ENCODE peak calls at places on chromosomes 13 and 19, in seven cellular contexts. One of them, this sample, is unnamed.

GRCh38 chr13:113169277-113170272 is 11.1 kb downstream of the PROZ start:
- DNase-seq in progenitor cell of endocrine pancreas: no peak
- DNase-seq in PC-3: no peak
- DNase-seq in AG09319: no peak
- DNase-seq in cardiac fibroblast: no peak
- DNase-seq in CD4-positive, alpha-beta T cell: no peak
- DNase-seq in activated B cell treated with CpG ODN at 0.5 μM for 24 hours: no peak
- DNase-seq in this sample: no peak

GRCh38 chr13:46903748-46904147 is 6.9 kb upstream of the HTR2A start:
- DNase-seq in CD4-positive, alpha-beta T cell: no peak
- DNase-seq in AG09319: no peak
- DNase-seq in PC-3: peak; percentile 37
- DNase-seq in activated B cell treated with CpG ODN at 0.5 μM for 24 hours: no peak
- DNase-seq in progenitor cell of endocrine pancreas: no peak
- DNase-seq in cardiac fibroblast: peak; percentile 51
- DNase-seq in this sample: no peak

GRCh38 chr19:55206664-55207500 is 2.4 kb downstream of the PTPRH start:
- DNase-seq in CD4-positive, alpha-beta T cell: no peak
- DNase-seq in cardiac fibroblast: peak; percentile 95
- DNase-seq in progenitor cell of endocrine pancreas: peak; percentile 31
- DNase-seq in activated B cell treated with CpG ODN at 0.5 μM for 24 hours: no peak
- DNase-seq in AG09319: peak; percentile 62
- DNase-seq in PC-3: peak; percentile 96
- DNase-seq in this sample: peak; percentile 67

GRCh38 chr19:29881386-29881785 is 60.7 kb upstream of the URI1 start:
- DNase-seq in AG09319: no peak
- DNase-seq in progenitor cell of endocrine pancreas: no peak
- DNase-seq in activated B cell treated with CpG ODN at 0.5 μM for 24 hours: no peak
- DNase-seq in cardiac fibroblast: no peak
- DNase-seq in CD4-positive, alpha-beta T cell: no peak
- DNase-seq in PC-3: peak; percentile 34
- DNase-seq in this sample: no peak

GRCh38 chr19:50719566-50719965 is at the start of gene SHANK1:
- DNase-seq in AG09319: no peak
- DNase-seq in progenitor cell of endocrine pancreas: no peak
- DNase-seq in activated B cell treated with CpG ODN at 0.5 μM for 24 hours: no peak
- DNase-seq in cardiac fibroblast: peak; percentile 46
- DNase-seq in CD4-positive, alpha-beta T cell: no peak
- DNase-seq in PC-3: no peak
- DNase-seq in this sample: peak; percentile 77

GRCh38 chr19:43799502-43800142 is 2.6 kb downstream of the LYPD5 start:
- DNase-seq in CD4-positive, alpha-beta T cell: no peak
- DNase-seq in AG09319: no peak
- DNase-seq in progenitor cell of endocrine pancreas: no peak
- DNase-seq in activated B cell treated with CpG ODN at 0.5 μM for 24 hours: no peak
- DNase-seq in PC-3: peak; percentile 32
- DNase-seq in cardiac fibroblast: no peak
- DNase-seq in this sample: no peak

GRCh38 chr19:1417681-1418493 is 10.5 kb downstream of the DAZAP1 start:
- DNase-seq in progenitor cell of endocrine pancreas: no peak
- DNase-seq in CD4-positive, alpha-beta T cell: no peak
- DNase-seq in AG09319: no peak
- DNase-seq in activated B cell treated with CpG ODN at 0.5 μM for 24 hours: no peak
- DNase-seq in cardiac fibroblast: no peak
- DNase-seq in PC-3: no peak
- DNase-seq in this sample: peak; percentile 57

GRCh38 chr19:10861118-10861651 is 10.2 kb upstream of the CARM1 start:
- DNase-seq in PC-3: peak; percentile 52
- DNase-seq in CD4-positive, alpha-beta T cell: no peak
- DNase-seq in progenitor cell of endocrine pancreas: no peak
- DNase-seq in AG09319: no peak
- DNase-seq in activated B cell treated with CpG ODN at 0.5 μM for 24 hours: no peak
- DNase-seq in cardiac fibroblast: peak; percentile 37
- DNase-seq in this sample: peak; percentile 56

GRCh38 chr19:29211562-29212416 is 1.2 kb downstream of the UQCRFS1 start:
- DNase-seq in progenitor cell of endocrine pancreas: no peak
- DNase-seq in AG09319: no peak
- DNase-seq in activated B cell treated with CpG ODN at 0.5 μM for 24 hours: no peak
- DNase-seq in cardiac fibroblast: peak; percentile 17
- DNase-seq in PC-3: peak; percentile 4
- DNase-seq in CD4-positive, alpha-beta T cell: no peak
- DNase-seq in this sample: no peak

GRCh38 chr13:80529734-80530133 is 188.8 kb upstream of the SPRY2 start:
- DNase-seq in activated B cell treated with CpG ODN at 0.5 μM for 24 hours: no peak
- DNase-seq in PC-3: peak; percentile 52
- DNase-seq in CD4-positive, alpha-beta T cell: no peak
- DNase-seq in progenitor cell of endocrine pancreas: no peak
- DNase-seq in AG09319: no peak
- DNase-seq in cardiac fibroblast: no peak
- DNase-seq in this sample: no peak

GRCh38 chr19:46404039-46404883 is 9.1 kb downstream of the CCDC8 start:
- DNase-seq in activated B cell treated with CpG ODN at 0.5 μM for 24 hours: no peak
- DNase-seq in CD4-positive, alpha-beta T cell: no peak
- DNase-seq in AG09319: no peak
- DNase-seq in PC-3: peak; percentile 37
- DNase-seq in progenitor cell of endocrine pancreas: peak; percentile 49
- DNase-seq in cardiac fibroblast: peak; percentile 61
- DNase-seq in this sample: peak; percentile 40

GRCh38 chr19:46487802-46488445 is 7.7 kb downstream of the PNMA8B start:
- DNase-seq in activated B cell treated with CpG ODN at 0.5 μM for 24 hours: peak; percentile 69
- DNase-seq in AG09319: no peak
- DNase-seq in cardiac fibroblast: peak; percentile 78
- DNase-seq in CD4-positive, alpha-beta T cell: peak; percentile 69
- DNase-seq in progenitor cell of endocrine pancreas: peak; percentile 85
- DNase-seq in PC-3: peak; percentile 69
- DNase-seq in this sample: peak; percentile 92

GRCh38 chr13:44697058-44697457 is 120.9 kb upstream of the TSC22D1 start:
- DNase-seq in progenitor cell of endocrine pancreas: no peak
- DNase-seq in activated B cell treated with CpG ODN at 0.5 μM for 24 hours: no peak
- DNase-seq in CD4-positive, alpha-beta T cell: no peak
- DNase-seq in AG09319: no peak
- DNase-seq in cardiac fibroblast: no peak
- DNase-seq in PC-3: no peak
- DNase-seq in this sample: no peak

GRCh38 chr19:17041994-17042393 is 15.4 kb upstream of the CPAMD8 start:
- DNase-seq in activated B cell treated with CpG ODN at 0.5 μM for 24 hours: no peak
- DNase-seq in cardiac fibroblast: peak; percentile 63
- DNase-seq in progenitor cell of endocrine pancreas: no peak
- DNase-seq in PC-3: no peak
- DNase-seq in CD4-positive, alpha-beta T cell: no peak
- DNase-seq in AG09319: peak; percentile 20
- DNase-seq in this sample: no peak

GRCh38 chr13:26377038-26377437 is 123.1 kb downstream of the CDK8 start:
- DNase-seq in CD4-positive, alpha-beta T cell: no peak
- DNase-seq in progenitor cell of endocrine pancreas: no peak
- DNase-seq in PC-3: peak; percentile 44
- DNase-seq in activated B cell treated with CpG ODN at 0.5 μM for 24 hours: no peak
- DNase-seq in AG09319: no peak
- DNase-seq in cardiac fibroblast: peak; percentile 8
- DNase-seq in this sample: no peak

GRCh38 chr19:41705393-41706174 is 2.8 kb upstream of the CEACAM5 start:
- DNase-seq in progenitor cell of endocrine pancreas: no peak
- DNase-seq in activated B cell treated with CpG ODN at 0.5 μM for 24 hours: peak; percentile 16
- DNase-seq in cardiac fibroblast: peak; percentile 8
- DNase-seq in CD4-positive, alpha-beta T cell: peak; percentile 10
- DNase-seq in AG09319: no peak
- DNase-seq in PC-3: peak; percentile 56
- DNase-seq in this sample: peak; percentile 29

GRCh38 chr19:31676271-31677004 is 327.2 kb upstream of the TSHZ3 start:
- DNase-seq in AG09319: no peak
- DNase-seq in CD4-positive, alpha-beta T cell: no peak
- DNase-seq in activated B cell treated with CpG ODN at 0.5 μM for 24 hours: no peak
- DNase-seq in cardiac fibroblast: peak; percentile 6
- DNase-seq in PC-3: no peak
- DNase-seq in progenitor cell of endocrine pancreas: no peak
- DNase-seq in this sample: no peak

GRCh38 chr13:95099541-95099940 is 201.7 kb downstream of the ABCC4 start:
- DNase-seq in progenitor cell of endocrine pancreas: no peak
- DNase-seq in cardiac fibroblast: peak; percentile 45
- DNase-seq in AG09319: no peak
- DNase-seq in PC-3: peak; percentile 93
- DNase-seq in activated B cell treated with CpG ODN at 0.5 μM for 24 hours: no peak
- DNase-seq in CD4-positive, alpha-beta T cell: no peak
- DNase-seq in this sample: no peak

DNA sequence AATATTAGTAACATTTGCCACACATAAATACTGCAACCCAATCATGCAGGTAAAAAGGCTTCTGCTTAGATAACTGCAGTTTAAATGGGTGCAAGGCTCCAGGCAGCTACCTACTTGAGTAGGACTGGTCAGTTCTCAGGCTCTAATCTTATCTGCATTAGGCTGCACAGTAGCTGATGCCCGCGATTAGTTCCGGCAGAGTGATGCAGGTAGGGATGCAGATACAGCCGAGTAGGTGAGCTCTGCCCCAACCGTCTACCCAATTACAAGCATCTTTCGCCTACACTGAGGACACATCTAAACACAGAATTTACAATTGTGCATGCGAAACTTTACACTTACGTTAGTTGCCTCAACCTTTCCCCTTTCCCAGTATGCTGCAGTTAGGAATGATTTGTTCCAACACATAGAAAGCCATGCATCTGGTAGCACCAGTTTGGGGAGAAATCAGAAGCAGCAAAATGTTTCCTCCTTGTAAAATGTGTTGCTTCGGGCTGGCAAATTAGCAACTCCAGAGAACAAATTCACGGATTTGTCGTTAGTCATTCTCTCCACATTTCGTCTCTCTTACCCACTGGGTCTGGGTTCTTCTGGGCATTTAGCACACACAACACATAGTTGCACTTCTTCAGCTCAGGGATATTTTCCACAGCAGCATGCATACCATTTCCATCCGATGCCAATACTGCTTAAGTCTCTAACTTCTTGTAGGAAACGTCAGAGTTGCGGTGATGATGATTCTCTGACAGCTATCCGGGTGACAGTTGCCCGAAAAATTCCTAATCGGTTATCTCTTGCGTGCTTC is 496 bp downstream of the PCDH9 start:
- DNase-seq in activated B cell treated with CpG ODN at 0.5 μM for 24 hours: no peak
- DNase-seq in progenitor cell of endocrine pancreas: no peak
- DNase-seq in cardiac fibroblast: no peak
- DNase-seq in PC-3: peak; percentile 6
- DNase-seq in CD4-positive, alpha-beta T cell: peak; percentile 0
- DNase-seq in AG09319: no peak
- DNase-seq in this sample: no peak
- TF ChIP-seq CTCF in activated B cell treated with CpG ODN at 0.5 μM for 24 hours: no peak
- TF ChIP-seq CTCF in progenitor cell of endocrine pancreas: no peak
- TF ChIP-seq CTCF in cardiac fibroblast: no peak
- TF ChIP-seq CTCF in PC-3: no peak
- TF ChIP-seq CTCF in CD4-positive, alpha-beta T cell: no peak
- TF ChIP-seq CTCF in AG09319: no peak
- TF ChIP-seq CTCF in this sample: no peak

GRCh38 chr19:33214621-33215020 is 11.0 kb downstream of the SLC7A10 start:
- DNase-seq in activated B cell treated with CpG ODN at 0.5 μM for 24 hours: no peak
- DNase-seq in cardiac fibroblast: peak; percentile 47
- DNase-seq in PC-3: peak; percentile 4
- DNase-seq in progenitor cell of endocrine pancreas: no peak
- DNase-seq in CD4-positive, alpha-beta T cell: no peak
- DNase-seq in AG09319: no peak
- DNase-seq in this sample: no peak
- TF ChIP-seq CTCF in activated B cell treated with CpG ODN at 0.5 μM for 24 hours: no peak
- TF ChIP-seq CTCF in cardiac fibroblast: peak; percentile 21
- TF ChIP-seq CTCF in PC-3: peak; percentile 34
- TF ChIP-seq CTCF in progenitor cell of endocrine pancreas: peak; percentile 48
- TF ChIP-seq CTCF in CD4-positive, alpha-beta T cell: no peak
- TF ChIP-seq CTCF in AG09319: peak; percentile 18
- TF ChIP-seq CTCF in this sample: no peak

GRCh38 chr19:6235031-6235951 is 44.5 kb downstream of the MLLT1 start:
- DNase-seq in PC-3: no peak
- DNase-seq in progenitor cell of endocrine pancreas: no peak
- DNase-seq in CD4-positive, alpha-beta T cell: no peak
- DNase-seq in AG09319: no peak
- DNase-seq in cardiac fibroblast: no peak
- DNase-seq in activated B cell treated with CpG ODN at 0.5 μM for 24 hours: no peak
- DNase-seq in this sample: no peak

GRCh38 chr19:6238256-6238642 is 41.5 kb downstream of the MLLT1 start:
- DNase-seq in PC-3: no peak
- DNase-seq in AG09319: no peak
- DNase-seq in activated B cell treated with CpG ODN at 0.5 μM for 24 hours: no peak
- DNase-seq in progenitor cell of endocrine pancreas: no peak
- DNase-seq in CD4-positive, alpha-beta T cell: no peak
- DNase-seq in cardiac fibroblast: peak; percentile 58
- DNase-seq in this sample: no peak

GRCh38 chr19:6238643-6239281 is 41.0 kb downstream of the MLLT1 start:
- DNase-seq in cardiac fibroblast: peak; percentile 81
- DNase-seq in activated B cell treated with CpG ODN at 0.5 μM for 24 hours: no peak
- DNase-seq in CD4-positive, alpha-beta T cell: no peak
- DNase-seq in AG09319: peak; percentile 56
- DNase-seq in PC-3: peak; percentile 46
- DNase-seq in progenitor cell of endocrine pancreas: no peak
- DNase-seq in this sample: no peak

GRCh38 chr19:6234527-6234926 is 45.2 kb downstream of the MLLT1 start:
- DNase-seq in cardiac fibroblast: no peak
- DNase-seq in CD4-positive, alpha-beta T cell: no peak
- DNase-seq in AG09319: no peak
- DNase-seq in PC-3: no peak
- DNase-seq in progenitor cell of endocrine pancreas: no peak
- DNase-seq in activated B cell treated with CpG ODN at 0.5 μM for 24 hours: no peak
- DNase-seq in this sample: no peak

GRCh38 chr19:6236310-6237291 is 43.2 kb downstream of the MLLT1 start:
- DNase-seq in activated B cell treated with CpG ODN at 0.5 μM for 24 hours: no peak
- DNase-seq in cardiac fibroblast: no peak
- DNase-seq in CD4-positive, alpha-beta T cell: no peak
- DNase-seq in AG09319: no peak
- DNase-seq in progenitor cell of endocrine pancreas: no peak
- DNase-seq in PC-3: peak; percentile 92
- DNase-seq in this sample: peak; percentile 91
- TF ChIP-seq CTCF in activated B cell treated with CpG ODN at 0.5 μM for 24 hours: no peak
- TF ChIP-seq CTCF in cardiac fibroblast: no peak
- TF ChIP-seq CTCF in CD4-positive, alpha-beta T cell: no peak
- TF ChIP-seq CTCF in AG09319: no peak
- TF ChIP-seq CTCF in progenitor cell of endocrine pancreas: no peak
- TF ChIP-seq CTCF in PC-3: peak; percentile 32
- TF ChIP-seq CTCF in this sample: no peak

GRCh38 chr19:33294058-33294798 is 8.1 kb downstream of the CEBPA start:
- DNase-seq in cardiac fibroblast: no peak
- DNase-seq in progenitor cell of endocrine pancreas: no peak
- DNase-seq in activated B cell treated with CpG ODN at 0.5 μM for 24 hours: no peak
- DNase-seq in PC-3: no peak
- DNase-seq in CD4-positive, alpha-beta T cell: no peak
- DNase-seq in AG09319: no peak
- DNase-seq in this sample: peak; percentile 10

GRCh38 chr19:33292595-33293254 is 9.6 kb downstream of the CEBPA start:
- DNase-seq in CD4-positive, alpha-beta T cell: no peak
- DNase-seq in PC-3: peak; percentile 21
- DNase-seq in progenitor cell of endocrine pancreas: no peak
- DNase-seq in AG09319: no peak
- DNase-seq in activated B cell treated with CpG ODN at 0.5 μM for 24 hours: no peak
- DNase-seq in cardiac fibroblast: no peak
- DNase-seq in this sample: peak; percentile 81

GRCh38 chr19:33291623-33292534 is 10.5 kb downstream of the CEBPA start:
- DNase-seq in AG09319: no peak
- DNase-seq in cardiac fibroblast: no peak
- DNase-seq in PC-3: no peak
- DNase-seq in progenitor cell of endocrine pancreas: no peak
- DNase-seq in CD4-positive, alpha-beta T cell: no peak
- DNase-seq in activated B cell treated with CpG ODN at 0.5 μM for 24 hours: no peak
- DNase-seq in this sample: peak; percentile 40

GRCh38 chr19:33290956-33291622 is 11.2 kb downstream of the CEBPA start:
- DNase-seq in PC-3: peak; percentile 82
- DNase-seq in cardiac fibroblast: no peak
- DNase-seq in AG09319: no peak
- DNase-seq in CD4-positive, alpha-beta T cell: no peak
- DNase-seq in progenitor cell of endocrine pancreas: no peak
- DNase-seq in activated B cell treated with CpG ODN at 0.5 μM for 24 hours: no peak
- DNase-seq in this sample: peak; percentile 85

GRCh38 chr19:33293255-33294057 is 8.9 kb downstream of the CEBPA start:
- DNase-seq in activated B cell treated with CpG ODN at 0.5 μM for 24 hours: no peak
- DNase-seq in CD4-positive, alpha-beta T cell: no peak
- DNase-seq in cardiac fibroblast: peak; percentile 60
- DNase-seq in PC-3: peak; percentile 75
- DNase-seq in progenitor cell of endocrine pancreas: no peak
- DNase-seq in AG09319: peak; percentile 24
- DNase-seq in this sample: no peak
- TF ChIP-seq CTCF in activated B cell treated with CpG ODN at 0.5 μM for 24 hours: no peak
- TF ChIP-seq CTCF in CD4-positive, alpha-beta T cell: no peak
- TF ChIP-seq CTCF in cardiac fibroblast: no peak
- TF ChIP-seq CTCF in PC-3: no peak
- TF ChIP-seq CTCF in progenitor cell of endocrine pancreas: no peak
- TF ChIP-seq CTCF in AG09319: no peak
- TF ChIP-seq CTCF in this sample: no peak

This sample was measured in upper lobe of left lung.